ENCODE peak calls at places on chromosomes 5 and 9, in eight cellular contexts. P is SW 1271; H is osteocyte; J is CD8-positive, alpha-beta T cell; Z is LHCN-M2; R is CD4-positive, alpha-beta T cell; T is lower leg skin; X is NCI-H1092 treated with DMSO at 0.1 percent for 48 hours. L is an unnamed sample.

GRCh38 chr5:81235287-81236072 is 2.4 kb downstream of the CKMT2 start:
- DNase-seq in P (no peak), H (no peak), J (no peak), Z (no peak), R (no peak), T (no peak), X (no peak), L (no peak)

GRCh38 chr9:128920381-128921058 is at the start of gene PHYHD1:
- DNase-seq in P (no peak), H (no peak), J (no peak), Z (peak), R (no peak), T (no peak), X (peak), L (no peak)

GRCh38 chr9:124010665-124011321 is 775 bp upstream of the LHX2 start:
- DNase-seq in P (peak), H (no peak), J (no peak), Z (peak), R (no peak), T (no peak), X (peak), L (no peak)

GRCh38 chr5:125227333-125228075 is 481.1 kb upstream of the ZNF608 start:
- DNase-seq in P (no peak), H (no peak), J (no peak), Z (peak), R (no peak), T (no peak), X (no peak), L (no peak)

GRCh38 chr5:541888-542692 is 17.8 kb upstream of the SLC9A3 start:
- DNase-seq in P (no peak), H (no peak), J (no peak), Z (no peak), R (no peak), T (no peak), X (no peak), L (no peak)

GRCh38 chr9:137320555-137321384 is 18.7 kb upstream of the NRARP start:
- DNase-seq in P (no peak), H (no peak), J (peak), Z (no peak), R (no peak), T (peak), X (no peak), L (peak)

GRCh38 chr9:136769710-136770191 is 5.4 kb upstream of the LCN15 start:
- DNase-seq in P (no peak), H (no peak), J (peak), Z (no peak), R (no peak), T (no peak), X (peak), L (peak)

GRCh38 chr9:4515958-4516375 is 25.7 kb downstream of the SLC1A1 start:
- DNase-seq in P (no peak), H (no peak), J (no peak), Z (no peak), R (no peak), T (no peak), X (no peak), L (no peak)

GRCh38 chr5:93578179-93578812 is 2.7 kb downstream of the NR2F1-AS1 start:
- DNase-seq in P (no peak), H (no peak), J (no peak), Z (no peak), R (no peak), T (no peak), X (no peak), L (no peak)

GRCh38 chr5:92676839-92677197 is 904.2 kb downstream of the NR2F1-AS1 start:
- DNase-seq in P (no peak), H (no peak), J (no peak), Z (no peak), R (no peak), T (no peak), X (no peak), L (no peak)

GRCh38 chr9:126304207-126304945 is 22.3 kb upstream of the MVB12B start:
- DNase-seq in P (no peak), H (peak), J (peak), Z (no peak), R (no peak), T (peak), X (no peak), L (no peak)